ENCODE peak calls at places on chromosomes 16 and 17, in nine cellular contexts. M, G, P, I, L, Q, B, W and X are unnamed samples.

GRCh38 chr16:19213885-19214284 is 45.8 kb downstream of the SYT17 start:
- DNase-seq in M (no peak), G (no peak), P (no peak), I (no peak), L (no peak), Q (no peak), B (no peak), W (no peak), X (no peak)

GRCh38 chr16:7362231-7362630 is 29.6 kb downstream of the RBFOX1 start:
- DNase-seq in M (no peak), G (no peak), P (no peak), I (no peak), L (no peak), Q (no peak), B (no peak), W (no peak), X (no peak)

GRCh38 chr16:52597772-52598483 is 51.0 kb upstream of the TOX3 start:
- DNase-seq in M (no peak), G (peak), P (no peak), I (no peak), L (no peak), Q (no peak), B (no peak), W (no peak), X (no peak)

GRCh38 chr17:45719335-45720071 is 64.6 kb upstream of the CRHR1 start:
- DNase-seq in M (peak), G (no peak), P (peak), I (no peak), L (no peak), Q (no peak), B (peak), W (peak), X (no peak)

GRCh38 chr16:85566502-85567100 is 46.5 kb upstream of the GSE1 start:
- DNase-seq in M (no peak), G (no peak), P (peak), I (no peak), L (no peak), Q (no peak), B (peak), W (no peak), X (no peak)

GRCh38 chr16:67243481-67243880 is 3.8 kb downstream of the FHOD1 start:
- DNase-seq in M (no peak), G (no peak), P (no peak), I (no peak), L (no peak), Q (no peak), B (no peak), W (no peak), X (no peak)

GRCh38 chr17:76272541-76273434 is 7.6 kb downstream of the UBALD2 start:
- DNase-seq in M (no peak), G (no peak), P (no peak), I (no peak), L (no peak), Q (no peak), B (peak), W (peak), X (no peak)

GRCh38 chr17:73719588-73720071 is 75.4 kb upstream of the SDK2 start:
- DNase-seq in M (peak), G (peak), P (peak), I (no peak), L (no peak), Q (no peak), B (no peak), W (no peak), X (peak)

GRCh38 chr16:24826096-24826690 is 19.6 kb upstream of the SLC5A11 start:
- DNase-seq in M (no peak), G (no peak), P (no peak), I (no peak), L (no peak), Q (no peak), B (no peak), W (no peak), X (no peak)

GRCh38 chr16:13858873-13859580 is 60.9 kb upstream of the ERCC4 start:
- DNase-seq in M (no peak), G (no peak), P (no peak), I (no peak), L (no peak), Q (no peak), B (no peak), W (no peak), X (no peak)

GRCh38 chr17:7740481-7741001 is 23.0 kb downstream of the DNAH2 start:
- DNase-seq in M (no peak), G (no peak), P (no peak), I (no peak), L (no peak), Q (no peak), B (no peak), W (peak), X (no peak)

GRCh38 chr16:68909099-68909733 is 65.9 kb downstream of the TANGO6 start:
- DNase-seq in M (no peak), G (no peak), P (no peak), I (no peak), L (no peak), Q (no peak), B (no peak), W (no peak), X (no peak)

GRCh38 chr16:79728923-79729240 is 128.3 kb upstream of the MAF start:
- DNase-seq in M (no peak), G (no peak), P (no peak), I (no peak), L (no peak), Q (no peak), B (no peak), W (no peak), X (no peak)

GRCh38 chr17:6583411-6583810 is 27.1 kb upstream of the PITPNM3 start:
- DNase-seq in M (no peak), G (no peak), P (no peak), I (no peak), L (no peak), Q (no peak), B (no peak), W (no peak), X (no peak)

GRCh38 chr16:30567991-30568638 is 3.4 kb downstream of the ZNF688 start:
- DNase-seq in M (no peak), G (no peak), P (no peak), I (no peak), L (peak), Q (peak), B (no peak), W (peak), X (no peak)

GRCh38 chr16:73253922-73254480 is 206.1 kb upstream of the ZFHX3 start:
- DNase-seq in M (no peak), G (no peak), P (no peak), I (no peak), L (no peak), Q (no peak), B (no peak), W (no peak), X (no peak)

GRCh38 chr17:68455756-68456528 is 1.4 kb downstream of the WIPI1 start:
- DNase-seq in M (no peak), G (peak), P (no peak), I (no peak), L (no peak), Q (peak), B (no peak), W (peak), X (no peak)

GRCh38 chr17:146546-146945 is 9.2 kb downstream of the SCGB1C2 start:
- DNase-seq in M (no peak), G (no peak), P (no peak), I (no peak), L (no peak), Q (no peak), B (no peak), W (no peak), X (no peak)

GRCh38 chr16:85401917-85402766 is 211.0 kb upstream of the GSE1 start:
- DNase-seq in M (no peak), G (no peak), P (no peak), I (no peak), L (no peak), Q (no peak), B (no peak), W (no peak), X (no peak)

GRCh38 chr17:11644265-11645212 is 46.3 kb downstream of the DNAH9 start:
- DNase-seq in M (peak), G (peak), P (peak), I (peak), L (no peak), Q (no peak), B (peak), W (peak), X (peak)

GRCh38 chr16:31274831-31275816 is 15.3 kb downstream of the ITGAM start:
- DNase-seq in M (no peak), G (no peak), P (no peak), I (no peak), L (no peak), Q (no peak), B (no peak), W (no peak), X (no peak)

GRCh38 chr17:42361781-42362186 is 26.5 kb downstream of the STAT3 start:
- DNase-seq in M (no peak), G (no peak), P (no peak), I (no peak), L (no peak), Q (no peak), B (no peak), W (no peak), X (no peak)

GRCh38 chr17:82734987-82735866 is at the start of gene FN3K:
- DNase-seq in M (peak), G (peak), P (peak), I (no peak), L (no peak), Q (no peak), B (peak), W (peak), X (peak)

GRCh38 chr16:88906020-88906419 is 39.6 kb upstream of the PABPN1L start:
- DNase-seq in M (no peak), G (no peak), P (no peak), I (no peak), L (no peak), Q (no peak), B (no peak), W (no peak), X (no peak)

GRCh38 chr16:83903739-83904138 is 4.8 kb downstream of the MLYCD start:
- DNase-seq in M (no peak), G (peak), P (peak), I (no peak), L (no peak), Q (no peak), B (no peak), W (peak), X (no peak)

GRCh38 chr16:67986949-67987348 is 6.7 kb upstream of the DPEP3 start:
- DNase-seq in M (no peak), G (no peak), P (no peak), I (no peak), L (no peak), Q (no peak), B (no peak), W (no peak), X (no peak)